ENCODE peak calls at places on chromosomes 13 and 19, in seven cellular contexts. P is transverse colon, Q is HCT116, I is suprapubic skin, E is breast epithelium, C is stomach, V is K562. Y is an unnamed sample. For H3K27me3, the result is how much of the 10 kb centered on the place peaks cover.

GRCh38 chr19:49863935-49864320 is 3.4 kb downstream of the PNKP start:
- DNase-seq in E (no peak), P (no peak), V (no peak), I (peak), C (no peak), Q (no peak), Y (peak)

GRCh38 chr13:61695147-61695546 is 279.5 kb upstream of the PCDH20 start:
- DNase-seq in C (no peak), P (no peak), Q (peak), V (no peak), E (no peak), I (no peak), Y (no peak)

GRCh38 chr13:72849571-72849970 is 67.6 kb downstream of the PIBF1 start:
- DNase-seq in P (no peak), Q (no peak), E (no peak), V (no peak), C (no peak), I (no peak), Y (no peak)

GRCh38 chr19:19342086-19343015 is 21.7 kb downstream of the MAU2 start:
- DNase-seq in V (peak), P (peak), C (peak), I (no peak), E (peak), Q (peak), Y (no peak)

GRCh38 chr13:31160857-31161582 is 684 bp downstream of the HSPH1 start:
- DNase-seq in E (peak), I (peak), V (peak), C (peak), Q (no peak), P (peak), Y (peak)

GRCh38 chr13:66195238-66195637 is 1034.9 kb downstream of the PCDH9 start:
- DNase-seq in V (no peak), C (no peak), E (no peak), I (no peak), P (no peak), Q (no peak), Y (no peak)

GRCh38 chr13:101942038-101942437 is 459.8 kb downstream of the FGF14 start:
- DNase-seq in C (no peak), I (no peak), E (no peak), V (no peak), P (peak), Q (no peak), Y (no peak)

GRCh38 chr19:3698386-3698950 is 1.8 kb downstream of the PIP5K1C start:
- DNase-seq in E (no peak), V (no peak), Q (no peak), C (no peak), I (no peak), P (no peak), Y (no peak)

GRCh38 chr19:45499196-45500180 is 1.2 kb downstream of the PPM1N start:
- DNase-seq in E (no peak), V (peak), I (no peak), P (peak), Q (no peak), C (no peak), Y (peak)

GRCh38 chr19:21483589-21484170 is 21.7 kb upstream of the ZNF429 start:
- DNase-seq in C (peak), P (peak), E (peak), Q (no peak), V (peak), I (no peak), Y (peak)

GRCh38 chr13:84431646-84432045 is 549.4 kb upstream of the SLITRK1 start:
- DNase-seq in V (no peak), P (no peak), C (no peak), Q (no peak), I (no peak), E (no peak), Y (no peak)

GRCh38 chr13:40558656-40559055 is 107.8 kb downstream of the FOXO1 start:
- DNase-seq in P (no peak), C (no peak), I (no peak), E (no peak), V (no peak), Q (no peak), Y (no peak)
- TF ChIP-seq POLR2AphosphoS5 in P (no peak), C (peak), I (no peak), E (no peak), V (no peak), Q (no peak), Y (no peak)

GRCh38 chr19:55716531-55716930 is 21.7 kb downstream of the NLRP9 start:
- DNase-seq in E (no peak), I (no peak), C (no peak), P (no peak), Q (no peak), V (no peak), Y (no peak)
- H3K27me3 ChIP-seq in E (under half), I (under half), C (half or more), P (half or more), Q (under half), V (half or more), Y (under half)

DNA sequence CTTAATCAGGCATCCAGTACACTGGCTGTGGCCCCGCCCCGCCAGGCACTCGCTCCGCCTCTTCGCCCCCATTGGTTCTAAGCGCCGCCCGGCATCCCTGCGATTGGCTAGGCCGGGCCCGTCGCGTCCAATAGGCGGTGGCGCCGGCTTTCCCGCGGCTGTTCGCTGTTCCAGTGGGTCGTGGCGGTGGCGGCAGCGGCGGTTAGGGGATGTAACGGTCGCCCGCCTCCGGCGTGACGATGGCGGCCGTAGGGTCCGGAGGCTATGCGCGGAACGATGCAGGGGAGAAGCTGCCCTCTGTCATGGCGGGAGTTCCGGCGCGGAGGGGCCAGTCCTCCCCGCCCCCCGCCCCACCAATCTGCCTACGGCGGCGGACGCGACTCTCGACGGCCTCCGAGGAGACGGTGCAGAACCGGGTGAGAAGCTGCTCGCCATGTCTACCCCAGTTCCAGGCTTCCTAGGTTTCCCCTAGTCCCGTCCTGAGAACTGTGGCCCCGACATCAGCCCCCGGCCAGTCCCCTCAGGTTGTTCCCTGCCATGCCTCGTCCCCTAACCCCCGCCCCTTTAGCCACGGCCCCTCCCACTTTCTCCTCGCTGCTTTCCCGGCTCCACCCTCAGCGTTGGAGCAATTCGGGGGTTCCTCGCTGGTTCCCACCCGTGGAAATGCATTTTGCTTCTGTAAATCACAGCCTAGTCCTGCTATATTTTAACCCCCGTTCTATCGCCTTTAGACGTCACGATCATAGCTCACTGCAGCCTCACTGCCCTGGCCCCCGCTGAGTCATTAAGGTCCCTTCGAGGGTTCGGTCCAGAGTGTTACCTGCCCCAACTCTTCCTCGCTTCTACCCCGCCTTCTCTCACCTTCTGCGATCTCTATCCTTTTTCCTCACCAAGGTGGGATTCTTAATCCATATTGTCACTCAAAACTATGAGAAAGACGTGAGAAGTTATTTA is at the start of gene WDR62:
- DNase-seq in E (peak), V (peak), P (peak), C (peak), Q (peak), I (peak), Y (peak)
- TF ChIP-seq POLR2A in E (no peak), V (peak), P (no peak), C (no peak), Q (peak), I (no peak), Y (no peak)

GRCh38 chr19:54164369-54165068 is 5.0 kb upstream of the LENG1 start:
- DNase-seq in Q (peak), P (peak), E (no peak), C (peak), V (peak), I (no peak), Y (no peak)

GRCh38 chr19:54162884-54163283 is 3.4 kb upstream of the LENG1 start:
- DNase-seq in Q (no peak), P (no peak), E (no peak), V (no peak), I (no peak), C (no peak), Y (no peak)

GRCh38 chr19:54160182-54160811 is 776 bp upstream of the LENG1 start:
- DNase-seq in P (no peak), V (peak), C (no peak), Q (no peak), E (no peak), I (no peak), Y (peak)

GRCh38 chr19:54160948-54161347 is 1.4 kb upstream of the LENG1 start:
- DNase-seq in I (no peak), Q (no peak), V (no peak), C (no peak), E (no peak), P (no peak), Y (no peak)

GRCh38 chr19:54162241-54162805 is 2.8 kb upstream of the LENG1 start:
- DNase-seq in C (peak), E (peak), P (peak), V (peak), Q (peak), I (peak), Y (peak)
- TF ChIP-seq POLR2AphosphoS5 in C (peak), E (no peak), P (peak), V (no peak), Q (peak), I (no peak), Y (peak)

GRCh38 chr13:111062305-111062704 is 52.8 kb upstream of the ARHGEF7 start:
- DNase-seq in E (no peak), V (no peak), I (no peak), P (no peak), C (no peak), Q (no peak), Y (no peak)
- H3K27me3 ChIP-seq in E (under half), V (under half), I (under half), P (under half), C (under half), Q (under half), Y (under half)

GRCh38 chr19:39410620-39411005 is 1.9 kb upstream of the PLEKHG2 start:
- DNase-seq in Q (no peak), E (no peak), P (peak), I (no peak), V (no peak), C (no peak), Y (no peak)

GRCh38 chr19:39409886-39410619 is 2.4 kb upstream of the PLEKHG2 start:
- DNase-seq in V (peak), Q (peak), C (peak), E (peak), I (peak), P (peak), Y (peak)

GRCh38 chr19:39411832-39412099 is 703 bp upstream of the PLEKHG2 start:
- DNase-seq in I (peak), Q (peak), P (peak), C (peak), E (peak), V (peak), Y (peak)

GRCh38 chr19:39412100-39412866 is at the start of gene PLEKHG2:
- DNase-seq in E (peak), I (peak), P (peak), C (peak), V (peak), Q (peak), Y (peak)

DNA sequence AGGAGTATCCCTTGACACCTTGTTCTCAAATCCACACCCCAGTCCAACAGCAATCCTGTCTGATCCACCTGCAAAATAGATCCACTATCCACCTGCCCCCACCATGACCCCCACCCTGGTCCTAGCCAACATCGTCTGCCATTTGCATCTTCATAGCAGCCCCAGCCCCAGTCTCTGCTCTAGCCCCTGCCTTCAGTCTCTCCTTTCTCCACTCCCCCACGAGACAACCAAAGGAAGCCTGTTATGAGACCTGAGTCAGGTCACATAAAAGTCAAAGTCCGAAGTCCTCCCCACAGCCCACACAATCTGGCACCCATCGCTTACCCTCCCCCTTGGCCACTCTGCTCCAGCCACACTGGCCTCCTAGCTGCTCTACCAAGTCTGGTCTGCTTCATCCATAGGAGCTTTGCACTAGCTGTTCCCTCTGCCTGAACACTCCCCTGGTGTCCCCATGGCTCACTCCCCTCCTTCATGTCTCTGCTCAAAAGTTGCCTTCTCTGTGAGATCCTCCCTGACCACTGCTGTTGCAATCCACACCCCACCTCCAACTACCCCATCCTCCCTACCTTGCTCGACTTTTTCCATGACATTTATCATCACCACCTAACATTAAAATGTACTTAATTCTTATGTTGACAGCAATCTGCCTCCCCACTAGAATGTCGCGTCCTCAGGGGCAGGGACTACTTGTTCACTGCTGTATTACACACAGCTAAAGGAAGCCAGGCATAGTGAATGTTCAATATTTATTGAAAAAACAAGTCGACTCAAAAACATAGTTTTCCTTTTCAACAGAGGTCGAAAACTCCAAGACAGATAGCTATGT is 1.2 kb upstream of the PLEKHG2 start:
- DNase-seq in E (peak), V (no peak), P (peak), Q (no peak), I (peak), C (peak), Y (peak)
- TF ChIP-seq POLR2A in E (peak), V (peak), P (peak), Q (no peak), I (peak), C (peak), Y (no peak)

GRCh38 chr19:23075031-23075733 is 41.6 kb upstream of the ZNF730 start:
- DNase-seq in Q (no peak), P (peak), C (no peak), V (peak), I (peak), E (peak), Y (peak)
- TF ChIP-seq POLR2AphosphoS5 in Q (no peak), P (no peak), C (no peak), V (no peak), I (no peak), E (no peak), Y (no peak)

GRCh38 chr19:7004313-7004931 is 16.8 kb downstream of the MBD3L2B start:
- DNase-seq in I (no peak), Q (peak), V (peak), C (no peak), P (no peak), E (no peak), Y (no peak)
- H3K27me3 ChIP-seq in I (under half), Q (under half), V (under half), C (under half), P (under half), E (under half), Y (under half)

DNA sequence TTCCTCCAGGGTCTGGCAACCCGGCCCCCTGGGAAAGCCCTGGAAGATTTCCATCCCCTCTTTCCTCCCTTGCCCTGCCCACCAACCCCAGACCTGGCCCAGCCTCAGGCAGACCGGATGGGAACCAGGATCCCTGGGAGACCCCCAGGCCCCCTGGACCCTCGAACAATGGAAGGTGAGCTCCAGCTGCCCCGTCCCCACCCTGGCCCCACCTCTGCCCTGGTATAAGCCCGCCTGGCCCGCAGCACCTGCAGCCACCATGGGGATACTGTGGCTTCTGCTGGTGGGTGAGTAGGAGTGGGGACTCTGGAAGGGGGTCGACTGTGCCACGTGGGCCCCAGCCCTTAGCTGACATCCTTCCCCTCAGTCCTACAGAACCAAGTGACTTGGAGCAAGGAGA is 32.4 kb downstream of the HPN start:
- DNase-seq in V (no peak), C (no peak), P (no peak), I (no peak), Q (no peak), E (no peak), Y (no peak)
- TF ChIP-seq POLR2A in V (no peak), C (no peak), P (no peak), I (no peak), Q (no peak), E (no peak), Y (no peak)

Y was measured in spleen.